ENCODE peak calls at places on chromosome 10, in seven cellular contexts. One of them, this sample, is unnamed.

GRCh38 chr10:75281980-75282379 is 46.2 kb upstream of the COMTD1 start:
- DNase-seq in anterior cingulate cortex: no peak
- DNase-seq in glutamatergic neuron: no peak
- DNase-seq in endothelial cell: no peak
- DNase-seq in naive thymus-derived CD8-positive, alpha-beta T cell: no peak
- DNase-seq in midbrain: no peak
- DNase-seq in stimulated activated CD4-positive, alpha-beta T cell treated with anti-CD3 and anti-CD28 coated beads, Interleukin-1b, Interleukin-23, amount 100 ng/mL, for 48 hours: no peak
- DNase-seq in this sample: no peak

GRCh38 chr10:124239134-124239533 is 145.7 kb upstream of the CHST15 start:
- DNase-seq in anterior cingulate cortex: no peak
- DNase-seq in glutamatergic neuron: no peak
- DNase-seq in endothelial cell: no peak
- DNase-seq in naive thymus-derived CD8-positive, alpha-beta T cell: no peak
- DNase-seq in midbrain: no peak
- DNase-seq in stimulated activated CD4-positive, alpha-beta T cell treated with anti-CD3 and anti-CD28 coated beads, Interleukin-1b, Interleukin-23, amount 100 ng/mL, for 48 hours: no peak
- DNase-seq in this sample: no peak

GRCh38 chr10:89653410-89653828 is 8.4 kb upstream of the PANK1 start:
- DNase-seq in anterior cingulate cortex: no peak
- DNase-seq in glutamatergic neuron: no peak
- DNase-seq in endothelial cell: no peak
- DNase-seq in naive thymus-derived CD8-positive, alpha-beta T cell: no peak
- DNase-seq in midbrain: no peak
- DNase-seq in stimulated activated CD4-positive, alpha-beta T cell treated with anti-CD3 and anti-CD28 coated beads, Interleukin-1b, Interleukin-23, amount 100 ng/mL, for 48 hours: no peak
- DNase-seq in this sample: no peak

GRCh38 chr10:36118289-36118688 is 476.2 kb upstream of the FZD8 start:
- DNase-seq in anterior cingulate cortex: no peak
- DNase-seq in glutamatergic neuron: no peak
- DNase-seq in endothelial cell: no peak
- DNase-seq in naive thymus-derived CD8-positive, alpha-beta T cell: no peak
- DNase-seq in midbrain: no peak
- DNase-seq in stimulated activated CD4-positive, alpha-beta T cell treated with anti-CD3 and anti-CD28 coated beads, Interleukin-1b, Interleukin-23, amount 100 ng/mL, for 48 hours: no peak
- DNase-seq in this sample: no peak

GRCh38 chr10:12631787-12632562 is 282.6 kb downstream of the CAMK1D start:
- DNase-seq in anterior cingulate cortex: no peak
- DNase-seq in glutamatergic neuron: no peak
- DNase-seq in endothelial cell: no peak
- DNase-seq in naive thymus-derived CD8-positive, alpha-beta T cell: no peak
- DNase-seq in midbrain: no peak
- DNase-seq in stimulated activated CD4-positive, alpha-beta T cell treated with anti-CD3 and anti-CD28 coated beads, Interleukin-1b, Interleukin-23, amount 100 ng/mL, for 48 hours: no peak
- DNase-seq in this sample: no peak

GRCh38 chr10:119818889-119819270 is 53.8 kb downstream of the MCMBP start:
- DNase-seq in anterior cingulate cortex: no peak
- DNase-seq in glutamatergic neuron: no peak
- DNase-seq in endothelial cell: no peak
- DNase-seq in naive thymus-derived CD8-positive, alpha-beta T cell: no peak
- DNase-seq in midbrain: no peak
- DNase-seq in stimulated activated CD4-positive, alpha-beta T cell treated with anti-CD3 and anti-CD28 coated beads, Interleukin-1b, Interleukin-23, amount 100 ng/mL, for 48 hours: no peak
- DNase-seq in this sample: peak

GRCh38 chr10:48695636-48696534 is 11.2 kb downstream of the WDFY4 start:
- DNase-seq in anterior cingulate cortex: no peak
- DNase-seq in glutamatergic neuron: no peak
- DNase-seq in endothelial cell: no peak
- DNase-seq in naive thymus-derived CD8-positive, alpha-beta T cell: no peak
- DNase-seq in midbrain: no peak
- DNase-seq in stimulated activated CD4-positive, alpha-beta T cell treated with anti-CD3 and anti-CD28 coated beads, Interleukin-1b, Interleukin-23, amount 100 ng/mL, for 48 hours: no peak
- DNase-seq in this sample: no peak

GRCh38 chr10:132451506-132452215 is 54.7 kb downstream of the PWWP2B start:
- DNase-seq in anterior cingulate cortex: no peak
- DNase-seq in glutamatergic neuron: peak
- DNase-seq in endothelial cell: no peak
- DNase-seq in naive thymus-derived CD8-positive, alpha-beta T cell: no peak
- DNase-seq in midbrain: no peak
- DNase-seq in stimulated activated CD4-positive, alpha-beta T cell treated with anti-CD3 and anti-CD28 coated beads, Interleukin-1b, Interleukin-23, amount 100 ng/mL, for 48 hours: no peak
- DNase-seq in this sample: no peak

GRCh38 chr10:128631801-128632241 is 505.6 kb upstream of the MKI67 start:
- DNase-seq in anterior cingulate cortex: no peak
- DNase-seq in glutamatergic neuron: no peak
- DNase-seq in endothelial cell: no peak
- DNase-seq in naive thymus-derived CD8-positive, alpha-beta T cell: no peak
- DNase-seq in midbrain: peak
- DNase-seq in stimulated activated CD4-positive, alpha-beta T cell treated with anti-CD3 and anti-CD28 coated beads, Interleukin-1b, Interleukin-23, amount 100 ng/mL, for 48 hours: no peak
- DNase-seq in this sample: no peak

GRCh38 chr10:49407552-49408137 is 11.8 kb upstream of the DRGX start:
- DNase-seq in anterior cingulate cortex: peak
- DNase-seq in glutamatergic neuron: peak
- DNase-seq in endothelial cell: peak
- DNase-seq in naive thymus-derived CD8-positive, alpha-beta T cell: peak
- DNase-seq in midbrain: peak
- DNase-seq in stimulated activated CD4-positive, alpha-beta T cell treated with anti-CD3 and anti-CD28 coated beads, Interleukin-1b, Interleukin-23, amount 100 ng/mL, for 48 hours: peak
- DNase-seq in this sample: peak

GRCh38 chr10:120221873-120222485 is 235.0 kb upstream of the PLPP4 start:
- DNase-seq in anterior cingulate cortex: no peak
- DNase-seq in glutamatergic neuron: peak
- DNase-seq in endothelial cell: peak
- DNase-seq in naive thymus-derived CD8-positive, alpha-beta T cell: no peak
- DNase-seq in midbrain: no peak
- DNase-seq in stimulated activated CD4-positive, alpha-beta T cell treated with anti-CD3 and anti-CD28 coated beads, Interleukin-1b, Interleukin-23, amount 100 ng/mL, for 48 hours: peak
- DNase-seq in this sample: no peak